ENCODE peak calls at places on chromosomes 11 and 22, in four cellular contexts. V is cardiac fibroblast, R is SK-N-SH, G is fibroblast of mammary gland. F is an unnamed sample.

GRCh38 chr22:46444390-46444854 is 93.0 kb downstream of the CELSR1 start:
- DNase-seq in V (no peak), R (no peak), G (no peak), F (no peak)

GRCh38 chr11:118957549-118957948 is 1.5 kb downstream of the UPK2 start:
- DNase-seq in V (no peak), R (no peak), G (no peak), F (no peak)

GRCh38 chr11:125886997-125887372 is 483 bp upstream of the HYLS1 start:
- DNase-seq in V (no peak), R (no peak), G (peak), F (no peak)

GRCh38 chr11:61027141-61027840 is 55.8 kb downstream of the CD6 start:
- DNase-seq in V (no peak), R (no peak), G (no peak), F (no peak)

GRCh38 chr11:75442161-75442885 is 9.3 kb upstream of the KLHL35 start:
- DNase-seq in V (no peak), R (no peak), G (no peak), F (no peak)

GRCh38 chr11:61999141-61999975 is 31.9 kb upstream of the FTH1 start:
- DNase-seq in V (peak), R (no peak), G (peak), F (no peak)

GRCh38 chr22:17366830-17367229 is 2.4 kb upstream of the CECR2 start:
- DNase-seq in V (peak), R (peak), G (no peak), F (peak)

GRCh38 chr11:65429724-65430405 is 7.3 kb downstream of the NEAT1 start:
- DNase-seq in V (peak), R (no peak), G (peak), F (no peak)

GRCh38 chr22:37607912-37608476 is 640 bp upstream of the GGA1 start:
- DNase-seq in V (no peak), R (peak), G (no peak), F (peak)

GRCh38 chr22:28983190-28983589 is 78.4 kb downstream of the C22orf31 start:
- DNase-seq in V (no peak), R (no peak), G (no peak), F (no peak)

GRCh38 chr11:94737171-94737611 is 31.0 kb upstream of the AMOTL1 start:
- DNase-seq in V (peak), R (no peak), G (no peak), F (no peak)

GRCh38 chr11:34086554-34087278 is 18.7 kb upstream of the NAT10 start:
- DNase-seq in V (peak), R (no peak), G (peak), F (no peak)

GRCh38 chr22:42909363-42910058 is 52.4 kb upstream of the ARFGAP3 start:
- DNase-seq in V (no peak), R (no peak), G (no peak), F (no peak)

GRCh38 chr22:42908082-42908746 is 51.1 kb upstream of the ARFGAP3 start:
- DNase-seq in V (no peak), R (no peak), G (no peak), F (no peak)

GRCh38 chr22:42907404-42908081 is 50.5 kb upstream of the ARFGAP3 start:
- DNase-seq in V (peak), R (no peak), G (peak), F (no peak)

GRCh38 chr22:42912049-42912448 is 55.0 kb upstream of the ARFGAP3 start:
- DNase-seq in V (peak), R (no peak), G (peak), F (no peak)

GRCh38 chr22:42910221-42910942 is 53.3 kb upstream of the ARFGAP3 start:
- DNase-seq in V (no peak), R (no peak), G (no peak), F (no peak)
- TF ChIP-seq CTCF in V (no peak), R (no peak), G (no peak), F (no peak)

DNA sequence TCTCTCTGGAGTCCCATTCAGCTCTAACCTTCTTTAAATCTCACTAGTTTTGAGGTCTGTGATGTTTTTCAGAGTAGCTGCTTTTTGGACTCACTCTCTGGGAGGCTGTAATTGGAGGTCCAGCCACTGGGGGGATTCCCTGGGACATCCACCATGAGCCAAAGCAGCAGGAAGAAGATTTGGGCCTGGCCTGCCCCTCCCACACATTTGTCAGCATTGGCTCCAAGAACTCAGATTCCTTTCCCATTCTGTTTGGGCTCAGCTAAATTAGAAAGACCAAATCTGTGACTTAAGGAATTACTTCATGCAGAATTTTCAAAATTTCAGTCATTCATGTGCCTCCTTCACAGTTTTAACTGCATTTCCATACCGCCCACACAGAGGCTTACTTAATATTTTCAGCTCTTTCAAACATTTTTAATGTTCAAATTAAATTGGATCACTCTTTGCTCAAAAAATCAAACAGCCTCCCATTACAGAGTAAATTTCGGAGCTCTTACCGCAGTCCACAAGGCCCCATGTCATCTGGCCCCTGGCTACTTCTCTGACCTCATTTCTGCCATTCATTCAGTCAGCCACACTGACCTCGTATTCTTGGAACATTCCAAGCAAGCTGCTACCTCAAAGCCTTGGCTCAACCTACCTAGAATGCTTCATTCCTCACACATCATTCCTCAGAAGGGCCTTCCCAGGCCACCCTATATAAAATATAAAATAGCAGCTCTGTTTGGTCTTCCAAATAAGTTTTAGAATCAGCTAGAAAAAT is 54.5 kb upstream of the RRAS2 start:
- DNase-seq in V (peak), R (no peak), G (peak), F (no peak)
- TF ChIP-seq CTCF in V (peak), R (peak), G (peak), F (peak)

GRCh38 chr11:19013181-19013857 is 47.2 kb downstream of the MRGPRX2 start:
- DNase-seq in V (no peak), R (no peak), G (no peak), F (peak)
- TF ChIP-seq CTCF in V (peak), R (peak), G (peak), F (no peak)

DNA sequence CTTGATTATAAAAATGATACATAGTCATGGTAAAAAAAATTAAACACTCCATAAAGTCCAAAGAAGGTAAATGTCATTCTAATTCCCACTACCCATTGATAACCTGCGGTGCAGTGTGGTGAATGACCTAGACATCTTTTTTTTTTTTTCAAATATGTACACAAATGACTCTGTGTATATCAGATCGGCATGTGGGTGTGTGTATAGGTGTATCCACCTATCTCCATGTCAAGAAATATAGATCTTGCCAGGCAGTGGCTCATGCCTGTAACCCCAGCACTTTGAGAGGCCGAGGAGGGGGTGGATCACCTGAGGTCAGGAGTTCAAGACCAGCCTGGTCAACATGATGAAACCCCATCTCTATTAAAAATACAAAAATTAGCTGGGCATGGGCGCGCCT is 18.4 kb upstream of the CBX6 start:
- DNase-seq in V (no peak), R (no peak), G (no peak), F (no peak)
- TF ChIP-seq CTCF in V (no peak), R (no peak), G (no peak), F (no peak)

GRCh38 chr11:104164028-104164520 is at the start of gene PDGFD:
- DNase-seq in V (peak), R (peak), G (peak), F (peak)
- TF ChIP-seq CTCF in V (peak), R (peak), G (peak), F (peak)

GRCh38 chr11:951507-951906 is 25.8 kb downstream of the AP2A2 start:
- DNase-seq in V (no peak), R (no peak), G (no peak), F (no peak)
- TF ChIP-seq CTCF in V (no peak), R (no peak), G (no peak), F (no peak)

DNA sequence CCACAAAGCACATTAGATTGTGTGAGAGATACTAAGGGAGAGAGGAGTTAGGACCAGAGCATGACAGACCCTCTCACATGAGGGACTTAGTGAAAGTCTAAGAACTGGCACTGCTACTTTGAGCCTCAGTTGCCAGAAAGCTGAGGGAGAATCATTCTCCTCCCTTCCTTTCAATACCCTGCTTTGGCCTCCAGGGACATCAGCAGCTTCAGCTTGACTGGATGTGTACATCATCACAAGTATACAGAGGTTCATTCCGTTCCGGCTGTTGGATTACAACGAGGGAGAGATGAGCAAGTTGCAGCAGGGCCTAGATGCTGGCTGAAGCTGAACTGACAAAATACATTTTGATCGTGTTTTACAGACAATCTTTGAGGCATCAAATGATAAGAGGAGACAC is 15.7 kb upstream of the ANO5 start:
- DNase-seq in V (no peak), R (no peak), G (no peak), F (no peak)
- TF ChIP-seq CTCF in V (no peak), R (no peak), G (no peak), F (peak)